ENCODE peak calls at places on chromosomes 5 and 9, in six cellular contexts. I is cardiac muscle cell; Z is pancreas; F is tibial nerve; T is CD8-positive, alpha-beta T cell; Q is lower lobe of right lung. X is an unnamed sample.

GRCh38 chr5:139393497-139394122 is 1.3 kb downstream of the PROB1 start:
- DNase-seq in Z (no peak), F (no peak), Q (no peak), I (no peak), T (no peak), X (no peak)

GRCh38 chr5:39040875-39041274 is 33.3 kb downstream of the RICTOR start:
- DNase-seq in F (no peak), T (no peak), I (no peak), Q (no peak), Z (no peak), X (no peak)

GRCh38 chr5:164998590-164998989 is 1493.2 kb downstream of the MAT2B start:
- DNase-seq in Z (no peak), F (no peak), Q (no peak), T (no peak), I (no peak), X (no peak)

GRCh38 chr5:96752341-96753016 is 55.3 kb downstream of the ERAP1 start:
- DNase-seq in F (no peak), Z (peak), I (peak), T (peak), Q (no peak), X (no peak)

GRCh38 chr9:91771027-91771426 is 179.0 kb downstream of the ROR2 start:
- DNase-seq in I (peak), Z (no peak), T (no peak), F (no peak), Q (no peak), X (no peak)

GRCh38 chr5:160262151-160262550 is 32.8 kb downstream of the FABP6 start:
- DNase-seq in F (no peak), Q (no peak), T (no peak), Z (no peak), I (no peak), X (no peak)

GRCh38 chr5:1917830-1918487 is 35.2 kb upstream of the IRX4 start:
- DNase-seq in F (no peak), Z (no peak), I (no peak), Q (no peak), T (no peak), X (no peak)

GRCh38 chr5:64462391-64462790 is 43.4 kb upstream of the RGS7BP start:
- DNase-seq in Z (no peak), F (no peak), Q (no peak), T (no peak), I (no peak), X (no peak)

GRCh38 chr5:9534881-9535517 is 10.9 kb downstream of the SEMA5A start:
- DNase-seq in F (no peak), Z (no peak), T (no peak), I (peak), Q (no peak), X (no peak)

GRCh38 chr9:122099271-122099869 is 6.3 kb upstream of the TTLL11 start:
- DNase-seq in Q (peak), T (peak), Z (peak), I (peak), F (peak), X (peak)

DNA sequence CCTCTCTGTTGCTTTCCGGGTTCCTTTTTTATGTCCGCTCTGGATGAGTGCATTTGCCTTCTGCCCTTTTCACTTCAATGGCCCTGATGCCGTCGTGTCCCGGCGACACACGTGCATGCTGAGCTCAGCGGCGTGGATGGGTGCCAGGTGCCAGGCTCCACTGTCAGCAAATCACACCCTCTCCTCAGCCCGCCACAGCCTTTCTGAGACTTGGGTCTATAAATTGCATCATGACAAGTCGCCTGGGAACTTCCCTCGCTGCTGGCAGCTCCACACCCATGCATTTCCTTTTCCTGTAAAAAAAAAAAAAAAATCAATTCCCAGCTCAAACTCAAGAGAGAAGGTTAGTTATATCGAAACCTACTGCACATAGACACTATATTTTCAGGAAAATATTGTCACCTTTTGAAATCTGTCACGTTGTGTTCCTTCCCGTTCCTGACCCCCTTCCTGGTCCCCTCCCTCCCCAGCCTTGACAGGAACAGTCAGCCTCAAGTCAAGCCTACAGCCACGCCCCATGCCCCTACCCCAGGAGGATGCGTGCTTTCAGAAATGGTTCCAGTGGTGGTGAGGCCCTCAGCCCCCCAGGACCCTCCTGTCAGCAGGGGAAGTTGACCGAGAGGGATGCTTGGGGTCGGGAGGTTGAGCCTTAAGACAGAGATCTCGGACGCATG is 110.3 kb upstream of the PTCH1 start:
- DNase-seq in T (no peak), Z (peak), F (no peak), Q (peak), I (no peak), X (no peak)
- H3K27ac ChIP-seq in T (no peak), Z (no peak), F (no peak), Q (peak), I (no peak), X (no peak)

DNA sequence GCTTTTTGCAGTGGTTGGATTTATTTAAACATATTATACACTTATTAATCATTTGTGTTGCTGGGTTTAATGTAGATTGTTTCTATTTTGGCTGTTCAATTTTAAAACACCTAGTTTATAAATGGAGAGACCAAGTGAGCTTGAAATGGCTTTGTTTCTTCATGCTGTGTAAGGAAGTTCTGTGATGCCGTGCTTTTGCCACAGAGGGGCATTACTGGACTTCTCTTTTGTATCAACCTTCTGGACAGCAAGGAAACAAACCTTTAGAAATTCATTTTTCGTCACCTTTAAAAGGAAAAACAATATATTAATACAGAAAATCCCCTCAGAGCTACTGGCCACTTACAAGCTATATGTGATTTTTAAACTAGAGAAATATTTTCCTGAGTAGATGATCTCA is 81.9 kb downstream of the DMRTA1 start:
- DNase-seq in Q (no peak), I (no peak), F (no peak), Z (no peak), T (no peak), X (no peak)
- TF ChIP-seq CTCF in Q (peak), I (no peak), F (peak), Z (no peak), T (no peak), X (no peak)

GRCh38 chr5:132825824-132826391 is 4.5 kb downstream of the SHROOM1 start:
- DNase-seq in F (no peak), I (no peak), T (no peak), Z (no peak), Q (peak), X (no peak)

GRCh38 chr5:132824426-132824825 is 6.0 kb downstream of the SHROOM1 start:
- DNase-seq in T (no peak), Z (no peak), F (no peak), I (no peak), Q (no peak), X (no peak)

GRCh38 chr5:132826424-132827082 is 3.9 kb downstream of the SHROOM1 start:
- DNase-seq in F (no peak), Q (no peak), I (no peak), Z (no peak), T (no peak), X (no peak)

GRCh38 chr5:132823481-132824050 is 6.9 kb downstream of the SHROOM1 start:
- DNase-seq in Z (no peak), I (no peak), Q (no peak), T (no peak), F (no peak), X (no peak)

GRCh38 chr5:132825165-132825823 is 5.2 kb downstream of the SHROOM1 start:
- DNase-seq in I (no peak), F (no peak), T (no peak), Q (no peak), Z (no peak), X (no peak)
- H3K4me3 ChIP-seq in I (no peak), F (peak), T (peak), Q (no peak), Z (no peak), X (no peak)

GRCh38 chr5:150751096-150751891 is 7.5 kb downstream of the DCTN4 start:
- DNase-seq in F (no peak), Q (no peak), I (no peak), Z (no peak), T (no peak), X (no peak)
- H3K27ac ChIP-seq in F (no peak), Q (peak), I (peak), Z (no peak), T (no peak), X (no peak)

DNA sequence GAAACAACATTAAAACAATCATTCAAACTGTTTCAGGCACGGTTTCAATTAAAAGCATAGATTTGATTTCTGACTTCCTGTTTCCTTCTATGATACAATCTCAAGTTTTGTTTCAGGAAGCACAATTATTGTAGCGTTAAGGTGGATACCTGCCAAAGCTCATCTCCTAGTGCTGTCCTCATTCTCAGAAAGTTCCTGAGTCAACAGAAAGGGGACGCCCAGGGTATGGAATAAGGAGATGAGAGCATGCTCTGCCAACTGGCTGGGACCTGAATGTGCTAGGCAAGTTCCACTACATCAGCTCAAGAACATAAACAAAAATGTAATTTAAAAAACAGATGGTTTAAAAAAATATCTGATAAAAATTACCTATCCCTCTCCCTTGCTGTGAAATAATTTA is 2.1 kb upstream of the TRIM14 start:
- DNase-seq in F (no peak), Z (no peak), T (no peak), I (peak), Q (no peak), X (peak)
- TF ChIP-seq CTCF in F (no peak), Z (no peak), T (no peak), I (no peak), Q (no peak), X (no peak)

GRCh38 chr5:54469655-54470054 is 14.2 kb downstream of the HSPB3 start:
- DNase-seq in F (no peak), Z (no peak), I (peak), T (no peak), Q (no peak), X (no peak)
- H3K4me3 ChIP-seq in F (peak), Z (no peak), I (no peak), T (no peak), Q (peak), X (no peak)

DNA sequence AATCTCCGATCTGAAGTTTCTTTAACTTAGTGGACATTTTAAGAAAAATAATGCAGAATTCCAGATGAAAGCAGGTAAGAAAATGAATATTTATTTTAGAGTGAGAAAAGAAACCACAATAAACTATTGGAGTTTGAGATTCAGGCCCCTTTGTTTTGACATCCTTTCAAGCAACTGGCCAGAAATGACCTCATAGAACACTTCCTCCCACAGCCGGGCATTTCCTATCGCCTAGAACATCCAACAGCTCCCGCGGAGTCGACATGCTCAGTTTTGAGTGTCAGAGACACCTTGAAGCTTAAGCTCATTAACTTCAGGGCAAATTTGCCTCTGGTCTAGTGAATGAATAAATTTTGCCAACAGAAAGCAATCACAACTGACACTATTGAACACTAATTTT is 369.2 kb downstream of the TLE4 start:
- DNase-seq in I (no peak), F (no peak), T (no peak), Z (no peak), Q (no peak), X (no peak)
- H3K27ac ChIP-seq in I (no peak), F (no peak), T (no peak), Z (no peak), Q (no peak), X (no peak)

GRCh38 chr5:11387382-11387781 is 516.9 kb downstream of the CTNND2 start:
- DNase-seq in T (no peak), Q (no peak), I (no peak), Z (no peak), F (no peak), X (no peak)
- TF ChIP-seq CTCF in T (no peak), Q (no peak), I (no peak), Z (no peak), F (no peak), X (no peak)

GRCh38 chr9:137242329-137243204 is 1.5 kb downstream of the TUBB4B start:
- DNase-seq in Z (peak), I (no peak), T (no peak), Q (no peak), F (no peak), X (no peak)

GRCh38 chr9:137247135-137247915 is 3.8 kb upstream of the STPG3 start:
- DNase-seq in I (no peak), Q (no peak), Z (no peak), T (no peak), F (no peak), X (no peak)

GRCh38 chr9:137243626-137244485 is 2.8 kb downstream of the TUBB4B start:
- DNase-seq in Q (no peak), Z (peak), F (no peak), T (no peak), I (no peak), X (peak)

GRCh38 chr9:137245450-137246421 is 4.6 kb downstream of the TUBB4B start:
- DNase-seq in T (no peak), F (no peak), Q (no peak), Z (no peak), I (no peak), X (no peak)

DNA sequence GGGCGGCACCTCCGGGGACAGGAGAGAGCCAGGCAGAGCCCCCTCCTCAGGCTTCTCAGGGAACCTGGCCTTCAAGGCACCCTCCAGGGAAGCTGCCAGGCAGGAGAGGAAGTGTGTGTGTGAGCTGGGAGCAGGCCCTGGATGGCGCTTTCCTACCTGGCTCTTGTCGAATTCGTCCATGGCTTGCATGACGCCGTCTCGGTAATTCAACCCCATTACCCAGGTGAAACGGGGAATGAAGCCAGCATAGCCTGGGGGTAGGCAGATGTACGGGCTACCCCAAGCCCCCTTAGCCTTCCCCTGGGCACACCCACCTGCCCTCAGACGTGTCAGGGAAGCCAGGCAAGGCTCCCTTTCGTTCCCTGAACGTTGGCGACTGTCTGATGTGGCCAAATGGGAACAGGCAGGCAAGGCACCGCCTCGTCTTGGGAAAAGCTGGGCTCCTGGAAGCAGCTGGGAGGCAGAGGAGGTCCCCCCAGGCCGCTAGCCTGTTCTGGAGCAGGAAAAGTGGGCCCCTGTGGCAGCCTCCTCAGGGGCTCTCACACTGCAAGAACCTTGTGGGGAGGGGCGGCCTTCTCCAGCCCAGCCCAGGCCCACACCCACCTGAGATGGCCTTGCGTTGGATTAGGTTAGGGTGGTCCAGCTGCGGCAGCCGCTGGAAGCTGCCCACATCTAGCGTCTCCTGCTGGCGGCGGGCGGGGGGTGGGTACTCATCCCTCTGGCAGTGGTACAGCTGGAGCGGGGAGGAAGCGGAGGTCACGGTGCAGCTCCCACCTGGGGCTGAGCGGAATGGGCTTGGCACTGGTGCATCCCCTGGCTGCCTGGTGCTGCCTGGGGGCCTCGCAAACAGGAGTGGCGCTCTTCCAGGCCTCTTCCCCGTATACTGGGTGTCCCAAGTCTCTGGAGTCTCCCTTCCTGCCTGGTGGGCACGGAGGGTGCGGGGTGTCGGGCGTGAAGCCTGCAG is 3.7 kb downstream of the TUBB4B start:
- DNase-seq in F (no peak), Z (peak), I (no peak), T (no peak), Q (no peak), X (no peak)
- H3K4me3 ChIP-seq in F (no peak), Z (no peak), I (no peak), T (no peak), Q (no peak), X (no peak)